ENCODE peak calls at places on chromosomes 7 and 10, in seven cellular contexts. One of them, this sample, is unnamed.

GRCh38 chr7:134464496-134464895 is 5.6 kb upstream of the AKR1B1 start:
- DNase-seq in RWPE1: no peak
- DNase-seq in neuronal stem cell: no peak
- DNase-seq in type B pancreatic cell: no peak
- DNase-seq in NCI-H460: no peak
- DNase-seq in activated CD8-positive, alpha-beta memory T cell treated with anti-CD3 and anti-CD28 coated beads for 48 hours: no peak
- DNase-seq in GM12865: no peak
- DNase-seq in this sample: no peak

GRCh38 chr7:93115796-93116195 is 2.0 kb downstream of the SAMD9 start:
- DNase-seq in RWPE1: peak
- DNase-seq in neuronal stem cell: no peak
- DNase-seq in type B pancreatic cell: no peak
- DNase-seq in NCI-H460: peak
- DNase-seq in activated CD8-positive, alpha-beta memory T cell treated with anti-CD3 and anti-CD28 coated beads for 48 hours: no peak
- DNase-seq in GM12865: no peak
- DNase-seq in this sample: peak

GRCh38 chr10:29603516-29603915 is 31.3 kb downstream of the SVIL start:
- DNase-seq in RWPE1: no peak
- DNase-seq in neuronal stem cell: no peak
- DNase-seq in type B pancreatic cell: peak
- DNase-seq in NCI-H460: no peak
- DNase-seq in activated CD8-positive, alpha-beta memory T cell treated with anti-CD3 and anti-CD28 coated beads for 48 hours: no peak
- DNase-seq in GM12865: no peak
- DNase-seq in this sample: no peak

GRCh38 chr10:23197416-23197861 is 5.3 kb downstream of the PTF1A start:
- DNase-seq in RWPE1: no peak
- DNase-seq in neuronal stem cell: no peak
- DNase-seq in type B pancreatic cell: no peak
- DNase-seq in NCI-H460: no peak
- DNase-seq in activated CD8-positive, alpha-beta memory T cell treated with anti-CD3 and anti-CD28 coated beads for 48 hours: no peak
- DNase-seq in GM12865: no peak
- DNase-seq in this sample: no peak

GRCh38 chr10:102596506-102596971 is 47.7 kb upstream of the TRIM8 start:
- DNase-seq in RWPE1: peak
- DNase-seq in neuronal stem cell: peak
- DNase-seq in type B pancreatic cell: no peak
- DNase-seq in NCI-H460: peak
- DNase-seq in activated CD8-positive, alpha-beta memory T cell treated with anti-CD3 and anti-CD28 coated beads for 48 hours: no peak
- DNase-seq in GM12865: peak
- DNase-seq in this sample: peak

GRCh38 chr7:152341039-152341913 is 94.5 kb downstream of the KMT2C start:
- DNase-seq in RWPE1: peak
- DNase-seq in neuronal stem cell: no peak
- DNase-seq in type B pancreatic cell: no peak
- DNase-seq in NCI-H460: peak
- DNase-seq in activated CD8-positive, alpha-beta memory T cell treated with anti-CD3 and anti-CD28 coated beads for 48 hours: no peak
- DNase-seq in GM12865: peak
- DNase-seq in this sample: peak

GRCh38 chr10:127990846-127991542 is 84.1 kb downstream of the PTPRE start:
- DNase-seq in RWPE1: peak
- DNase-seq in neuronal stem cell: no peak
- DNase-seq in type B pancreatic cell: no peak
- DNase-seq in NCI-H460: no peak
- DNase-seq in activated CD8-positive, alpha-beta memory T cell treated with anti-CD3 and anti-CD28 coated beads for 48 hours: no peak
- DNase-seq in GM12865: no peak
- DNase-seq in this sample: no peak

GRCh38 chr7:27199820-27200760 is at the start of gene HOXA13:
- DNase-seq in RWPE1: no peak
- DNase-seq in neuronal stem cell: peak
- DNase-seq in type B pancreatic cell: peak
- DNase-seq in NCI-H460: peak
- DNase-seq in activated CD8-positive, alpha-beta memory T cell treated with anti-CD3 and anti-CD28 coated beads for 48 hours: no peak
- DNase-seq in GM12865: no peak
- DNase-seq in this sample: peak

GRCh38 chr7:70674268-70675025 is 457.5 kb upstream of the GALNT17 start:
- DNase-seq in RWPE1: no peak
- DNase-seq in neuronal stem cell: no peak
- DNase-seq in type B pancreatic cell: no peak
- DNase-seq in NCI-H460: no peak
- DNase-seq in activated CD8-positive, alpha-beta memory T cell treated with anti-CD3 and anti-CD28 coated beads for 48 hours: no peak
- DNase-seq in GM12865: no peak
- DNase-seq in this sample: no peak

This sample was measured in erythroblast.